ENCODE peak calls at places on chromosomes 16 and 17, in four cellular contexts. O is SK-N-SH, K is GM12878, X is H1. M is an unnamed sample.

GRCh38 chr16:1960665-1961630 is 1.6 kb downstream of the NDUFB10 start:
- DNase-seq in O (no peak), K (no peak), X (no peak), M (peak; percentile 75)

GRCh38 chr17:19015428-19015827 is 10.9 kb upstream of the FAM83G start:
- DNase-seq in O (no peak), K (no peak), X (no peak), M (no peak)

GRCh38 chr17:80937501-80938356 is 53.9 kb upstream of the CHMP6 start:
- DNase-seq in O (no peak), K (no peak), X (no peak), M (no peak)

GRCh38 chr16:12195296-12195695 is 218.8 kb downstream of the SNX29 start:
- DNase-seq in O (no peak), K (no peak), X (no peak), M (no peak)

GRCh38 chr16:49756971-49757743 is 98.8 kb downstream of the ZNF423 start:
- DNase-seq in O (no peak), K (no peak), X (no peak), M (no peak)

GRCh38 chr16:4386452-4386813 is 14.8 kb downstream of the VASN start:
- DNase-seq in O (no peak), K (no peak), X (no peak), M (no peak)

GRCh38 chr16:1791256-1791942 is 2.1 kb downstream of the IGFALS start:
- DNase-seq in O (no peak), K (no peak), X (no peak), M (no peak)

GRCh38 chr17:82235056-82235774 is 6.4 kb downstream of the SLC16A3 start:
- DNase-seq in O (no peak), K (no peak), X (no peak), M (no peak)

GRCh38 chr17:39485555-39485954 is 24.3 kb downstream of the CDK12 start:
- DNase-seq in O (no peak), K (no peak), X (no peak), M (no peak)

GRCh38 chr17:66337866-66338472 is 35.6 kb downstream of the PRKCA start:
- DNase-seq in O (no peak), K (no peak), X (no peak), M (no peak)

GRCh38 chr17:28118362-28118761 is 75.9 kb downstream of the NLK start:
- DNase-seq in O (no peak), K (no peak), X (no peak), M (no peak)

GRCh38 chr17:47095268-47095667 is 93.8 kb downstream of the CDC27 start:
- DNase-seq in O (no peak), K (no peak), X (no peak), M (no peak)

GRCh38 chr17:51739245-51739886 is 419.1 kb downstream of the CA10 start:
- DNase-seq in O (no peak), K (no peak), X (no peak), M (no peak)

GRCh38 chr17:78231991-78232759 is 744 bp downstream of the TMEM235 start:
- DNase-seq in O (peak; percentile 85), K (no peak), X (no peak), M (peak; percentile 39)

GRCh38 chr17:44543213-44543904 is 13.9 kb upstream of the FZD2 start:
- DNase-seq in O (no peak), K (no peak), X (peak; percentile 87), M (no peak)

GRCh38 chr17:73646409-73647305 is 2.4 kb upstream of the SDK2 start:
- DNase-seq in O (peak; percentile 83), K (no peak), X (no peak), M (no peak)

GRCh38 chr17:63550816-63551639 is 751 bp downstream of the DCAF7 start:
- DNase-seq in O (peak; percentile 72), K (no peak), X (no peak), M (peak; percentile 49)

DNA sequence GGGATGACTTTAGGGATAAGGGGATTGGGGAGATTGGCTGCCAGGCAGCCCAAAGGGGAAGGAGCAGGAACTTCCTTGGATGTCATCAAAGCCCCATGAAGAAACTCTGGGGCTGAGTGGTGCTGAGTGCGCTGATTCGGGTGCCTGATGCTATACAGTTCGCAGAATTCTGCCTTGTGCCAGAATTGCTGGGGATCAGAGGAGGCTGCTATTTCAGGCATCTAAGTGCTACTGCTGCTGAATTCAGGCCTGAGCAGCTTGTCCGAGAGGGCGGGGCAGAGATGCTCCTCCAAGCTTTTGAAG is 227.9 kb downstream of the CCDC182 start:
- DNase-seq in O (no peak), K (no peak), X (no peak), M (no peak)
- TF ChIP-seq NRF1 in O (no peak), K (no peak), X (no peak), M (no peak)

GRCh38 chr16:19610200-19610599 is 54.7 kb downstream of the VPS35L start:
- DNase-seq in O (no peak), K (no peak), X (no peak), M (no peak)

GRCh38 chr16:19604911-19605310 is 49.4 kb downstream of the VPS35L start:
- DNase-seq in O (no peak), K (no peak), X (no peak), M (no peak)

GRCh38 chr16:19609359-19609758 is 53.9 kb downstream of the VPS35L start:
- DNase-seq in O (no peak), K (no peak), X (no peak), M (peak; percentile 26)

GRCh38 chr16:19605701-19606100 is 50.2 kb downstream of the VPS35L start:
- DNase-seq in O (no peak), K (no peak), X (no peak), M (no peak)

DNA sequence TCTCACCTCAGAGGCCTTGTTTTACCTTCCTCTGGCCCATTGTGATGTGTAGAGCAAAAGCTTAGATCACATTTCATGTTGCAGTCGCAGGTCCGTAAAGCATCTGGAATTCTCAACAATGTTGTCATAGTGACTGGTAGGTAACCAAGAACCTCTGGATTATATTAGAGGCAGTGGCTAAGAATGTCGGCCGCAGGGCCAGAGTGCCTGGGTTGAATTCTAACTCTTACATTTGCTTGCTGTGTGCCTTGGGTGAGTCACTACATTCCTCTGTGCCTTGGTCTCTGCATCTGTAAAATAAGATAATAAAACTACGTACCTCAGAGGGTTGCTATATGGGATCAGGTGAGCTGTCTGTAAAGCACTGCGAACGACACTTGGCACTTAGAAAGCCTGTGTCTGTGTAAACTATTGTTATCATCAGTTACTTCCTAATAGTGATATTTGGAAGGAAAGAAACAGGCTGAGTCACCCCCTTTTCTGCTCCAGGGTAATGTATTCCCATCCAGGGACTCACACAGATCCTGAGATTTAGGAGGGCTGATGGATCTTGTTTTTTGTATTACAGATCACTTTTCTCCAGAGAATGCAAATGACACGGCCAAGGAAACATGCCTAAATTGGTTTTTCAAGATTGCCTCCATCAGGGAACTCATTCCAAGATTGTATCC is 52.2 kb downstream of the VPS35L start:
- DNase-seq in O (no peak), K (no peak), X (no peak), M (no peak)
- TF ChIP-seq NRF1 in O (no peak), K (no peak), X (no peak), M (no peak)

DNA sequence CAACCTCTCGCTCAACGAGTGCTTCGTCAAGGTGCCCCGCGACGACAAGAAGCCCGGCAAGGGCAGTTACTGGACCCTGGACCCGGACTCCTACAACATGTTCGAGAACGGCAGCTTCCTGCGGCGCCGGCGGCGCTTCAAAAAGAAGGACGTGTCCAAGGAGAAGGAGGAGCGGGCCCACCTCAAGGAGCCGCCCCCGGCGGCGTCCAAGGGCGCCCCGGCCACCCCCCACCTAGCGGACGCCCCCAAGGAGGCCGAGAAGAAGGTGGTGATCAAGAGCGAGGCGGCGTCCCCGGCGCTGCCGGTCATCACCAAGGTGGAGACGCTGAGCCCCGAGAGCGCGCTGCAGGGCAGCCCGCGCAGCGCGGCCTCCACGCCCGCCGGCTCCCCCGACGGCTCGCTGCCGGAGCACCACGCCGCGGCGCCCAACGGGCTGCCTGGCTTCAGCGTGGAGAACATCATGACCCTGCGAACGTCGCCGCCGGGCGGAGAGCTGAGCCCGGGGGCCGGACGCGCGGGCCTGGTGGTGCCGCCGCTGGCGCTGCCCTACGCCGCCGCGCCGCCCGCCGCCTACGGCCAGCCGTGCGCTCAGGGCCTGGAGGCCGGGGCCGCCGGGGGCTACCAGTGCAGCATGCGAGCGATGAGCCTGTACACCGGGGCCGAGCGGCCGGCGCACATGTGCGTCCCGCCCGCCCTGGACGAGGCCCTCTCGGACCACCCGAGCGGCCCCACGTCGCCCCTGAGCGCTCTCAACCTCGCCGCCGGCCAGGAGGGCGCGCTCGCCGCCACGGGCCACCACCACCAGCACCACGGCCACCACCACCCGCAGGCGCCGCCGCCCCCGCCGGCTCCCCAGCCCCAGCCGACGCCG is 1.3 kb downstream of the FOXC2 start:
- DNase-seq in O (no peak), K (no peak), X (no peak), M (no peak)
- TF ChIP-seq NRF1 in O (no peak), K (no peak), X (no peak), M (no peak)

DNA sequence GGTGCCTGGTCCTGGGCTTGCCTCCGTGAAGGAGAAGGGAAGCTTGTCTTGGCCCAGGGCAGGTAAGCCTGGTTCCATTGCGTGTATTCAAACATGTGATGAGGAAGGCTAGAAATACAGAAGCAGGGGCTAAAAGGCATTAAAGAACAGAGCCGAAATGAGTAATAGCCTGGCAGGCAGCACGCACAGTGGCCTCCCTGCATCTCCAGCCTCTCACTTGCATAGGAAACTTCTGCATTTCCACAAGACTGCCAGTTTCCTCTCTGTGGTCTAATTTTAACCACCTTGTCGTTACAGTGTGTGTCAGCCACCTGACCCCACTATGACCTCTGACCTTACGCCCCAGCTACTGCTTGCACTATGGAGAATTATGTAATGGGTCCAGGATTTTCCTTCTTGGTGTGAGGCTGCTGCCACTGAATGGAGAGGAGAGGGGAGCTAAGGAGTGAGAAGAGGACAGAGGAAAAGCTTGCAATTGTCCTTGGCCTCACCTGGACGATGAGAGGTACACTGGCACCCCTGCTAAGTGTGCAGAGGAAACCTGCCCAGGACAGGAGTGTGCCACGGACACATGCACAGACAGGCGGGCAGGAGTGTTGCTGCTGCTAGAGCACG is 32.8 kb downstream of the HIC1 start:
- DNase-seq in O (no peak), K (peak; percentile 79), X (no peak), M (peak; percentile 59)
- TF ChIP-seq NRF1 in O (no peak), K (no peak), X (no peak), M (no peak)

GRCh38 chr16:30457256-30457655 is 11.6 kb upstream of the SEPHS2 start:
- DNase-seq in O (no peak), K (no peak), X (no peak), M (no peak)

GRCh38 chr16:30456302-30456701 is 10.6 kb upstream of the SEPHS2 start:
- DNase-seq in O (no peak), K (no peak), X (no peak), M (no peak)

GRCh38 chr16:30457743-30458560 is 12.3 kb upstream of the SEPHS2 start:
- DNase-seq in O (no peak), K (no peak), X (no peak), M (no peak)

GRCh38 chr16:30459456-30459855 is 13.1 kb upstream of the ITGAL start:
- DNase-seq in O (no peak), K (no peak), X (no peak), M (no peak)

DNA sequence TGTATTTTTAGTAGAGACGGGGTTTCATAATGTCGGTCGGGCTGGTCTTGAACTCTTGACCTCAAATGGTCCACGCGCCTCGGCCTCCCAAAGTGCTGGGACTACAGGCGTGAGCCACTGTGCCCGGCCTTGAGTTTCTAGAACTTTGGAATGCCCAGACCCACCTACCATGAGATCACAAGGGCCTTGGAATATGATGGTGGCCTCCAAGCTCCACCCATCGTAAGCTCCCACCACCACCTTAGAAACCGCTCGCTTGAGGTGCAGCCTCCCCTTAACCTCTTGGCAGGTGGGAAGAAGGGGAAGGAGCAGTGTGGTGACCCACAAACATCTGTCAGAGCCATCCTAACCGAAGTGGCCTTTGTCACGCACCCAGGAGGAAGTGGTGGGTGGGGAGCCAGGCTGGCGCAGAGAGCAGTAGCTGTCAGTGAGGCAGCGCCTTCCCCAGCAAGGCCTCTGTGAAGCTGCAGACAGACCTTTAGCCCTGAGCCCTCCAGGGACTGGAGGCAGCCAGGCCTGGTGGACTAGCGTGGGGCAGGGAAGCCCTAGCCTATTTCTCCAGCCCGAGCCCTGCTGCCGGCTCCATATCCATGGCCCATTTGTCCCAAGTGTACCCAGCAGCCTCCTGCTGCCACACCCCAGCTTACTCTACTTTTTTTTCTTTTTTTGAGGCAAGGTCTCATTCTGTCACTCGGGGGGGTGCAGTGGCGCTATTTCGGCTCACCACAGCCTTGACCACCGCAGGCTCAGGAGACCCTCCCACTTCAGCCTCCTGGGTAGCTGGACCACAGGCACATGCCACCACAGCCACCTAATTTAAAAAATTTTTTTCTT is 13.1 kb upstream of the SEPHS2 start:
- DNase-seq in O (no peak), K (peak; percentile 97), X (no peak), M (no peak)
- TF ChIP-seq NRF1 in O (no peak), K (no peak), X (no peak), M (no peak)